ENCODE peak calls at places on chromosome 6, in seven cellular contexts. Q is T follicular helper cell, W is IMR-90, X is DND-41, A is esophagus squamous epithelium, S is NCI-H2029 treated with DMSO at 0.1 percent for 48 hours, L is NCI-H748 treated with DMSO at 0.1 percent for 48 hours. K is an unnamed sample.

GRCh38 chr6:118709859-118710350 is 58.5 kb upstream of the CEP85L start:
- DNase-seq in S (peak), A (no peak), X (peak), L (no peak), W (peak), Q (peak), K (peak)

GRCh38 chr6:15628499-15629131 is 34.2 kb downstream of the DTNBP1 start:
- DNase-seq in Q (no peak), A (no peak), W (peak), X (peak), L (no peak), S (no peak), K (peak)

GRCh38 chr6:169933251-169933821 is 181.9 kb downstream of the ERMARD start:
- DNase-seq in L (peak), S (peak), A (no peak), Q (no peak), W (no peak), X (no peak), K (no peak)

GRCh38 chr6:133764011-133764812 is 124.7 kb upstream of the TCF21 start:
- DNase-seq in A (no peak), W (peak), X (no peak), Q (no peak), L (no peak), S (no peak), K (peak)

GRCh38 chr6:168225471-168225901 is 94.1 kb downstream of the DACT2 start:
- DNase-seq in L (no peak), X (no peak), S (no peak), A (no peak), W (no peak), Q (no peak), K (peak)

GRCh38 chr6:54096811-54097210 is 14.4 kb upstream of the MLIP start:
- DNase-seq in X (no peak), A (no peak), S (no peak), W (no peak), L (no peak), Q (no peak), K (no peak)

GRCh38 chr6:37182736-37183590 is 13.0 kb downstream of the PIM1 start:
- DNase-seq in L (no peak), X (peak), Q (no peak), A (no peak), S (no peak), W (no peak), K (no peak)

GRCh38 chr6:99446076-99446475 is 21.0 kb upstream of the PNISR start:
- DNase-seq in Q (no peak), X (no peak), L (no peak), W (no peak), A (no peak), S (no peak), K (no peak)

GRCh38 chr6:47258724-47259347 is 50.9 kb downstream of the TNFRSF21 start:
- DNase-seq in W (no peak), A (no peak), X (no peak), S (no peak), Q (no peak), L (no peak), K (no peak)

GRCh38 chr6:120077489-120077888 is 727.9 kb upstream of the MAN1A1 start:
- DNase-seq in W (no peak), A (no peak), S (no peak), Q (no peak), L (no peak), X (no peak), K (peak)

GRCh38 chr6:107942164-107942563 is 15.8 kb downstream of the SEC63 start:
- DNase-seq in A (no peak), L (no peak), W (no peak), X (no peak), S (no peak), Q (no peak), K (no peak)

GRCh38 chr6:105974981-105975380 is 111.2 kb upstream of the PRDM1 start:
- DNase-seq in S (no peak), A (no peak), W (no peak), X (no peak), Q (no peak), L (no peak), K (no peak)

GRCh38 chr6:155314773-155315515 is 660 bp upstream of the TFB1M start:
- DNase-seq in W (peak), X (no peak), Q (peak), A (no peak), L (peak), S (peak), K (peak)

GRCh38 chr6:163620101-163620500 is 205.6 kb downstream of the QKI start:
- DNase-seq in L (no peak), Q (no peak), X (no peak), A (no peak), S (no peak), W (no peak), K (no peak)

K was measured in GM23248.